ENCODE peak calls at places on chromosomes 5 and 9, in eight cellular contexts. K is bronchial epithelial cell; A is ureter; E is HTR-8/SVneo; C is NCI-H1436; O is naive thymus-derived CD4-positive, alpha-beta T cell; X is G401; F is stimulated activated CD4-positive, alpha-beta T cell treated with anti-CD3 and anti-CD28 coated beads, Interleukin-15, amount 100 ng/mL, for 1 hour. P is an unnamed sample.

GRCh38 chr9:136533775-136534157 is 12.1 kb downstream of the NOTCH1 start:
- DNase-seq in C (no peak), A (peak; percentile 74), O (peak; percentile 40), X (no peak), F (peak; percentile 67), E (no peak), K (peak; percentile 67), P (no peak)

GRCh38 chr9:95125652-95126051 is 191.9 kb downstream of the FANCC start:
- DNase-seq in E (no peak), A (peak; percentile 36), X (no peak), C (no peak), K (no peak), F (no peak), O (no peak), P (no peak)

GRCh38 chr5:140118294-140118936 is 4.5 kb downstream of the PURA start:
- DNase-seq in C (no peak), X (peak; percentile 38), O (peak; percentile 16), K (no peak), E (no peak), F (no peak), A (no peak), P (no peak)

GRCh38 chr9:135321580-135321979 is 158.0 kb upstream of the PPP1R26 start:
- DNase-seq in A (peak; percentile 29), E (no peak), X (no peak), K (no peak), F (no peak), O (no peak), C (no peak), P (no peak)

GRCh38 chr5:94698189-94698588 is 79.7 kb downstream of the SLF1 start:
- DNase-seq in C (no peak), A (no peak), K (no peak), O (no peak), E (no peak), X (peak; percentile 42), F (no peak), P (no peak)

GRCh38 chr9:131732636-131733340 is 7.1 kb downstream of the RAPGEF1 start:
- DNase-seq in O (peak; percentile 57), K (no peak), A (no peak), C (no peak), F (no peak), X (no peak), E (no peak), P (no peak)

GRCh38 chr5:154811653-154812465 is 38.5 kb downstream of the FAXDC2 start:
- DNase-seq in C (peak; percentile 10), A (peak; percentile 65), K (peak; percentile 53), E (peak; percentile 50), O (peak; percentile 58), F (peak; percentile 25), X (peak; percentile 56), P (peak; percentile 15)

GRCh38 chr9:111945216-111945615 is 48.6 kb downstream of the UGCG start:
- DNase-seq in X (no peak), K (no peak), A (no peak), F (no peak), C (no peak), O (no peak), E (no peak), P (no peak)

GRCh38 chr9:121698627-121699270 is 47.3 kb downstream of the DAB2IP start:
- DNase-seq in F (no peak), E (peak; percentile 45), A (no peak), O (no peak), C (peak; percentile 52), K (no peak), X (no peak), P (no peak)

GRCh38 chr5:88761269-88761880 is 121.6 kb downstream of the MEF2C start:
- DNase-seq in O (no peak), C (no peak), A (no peak), K (peak; percentile 21), F (no peak), E (no peak), X (no peak), P (no peak)

GRCh38 chr5:17748196-17748595 is 113.9 kb downstream of the TAF11L14 start:
- DNase-seq in X (no peak), K (peak; percentile 61), C (no peak), A (no peak), E (no peak), F (no peak), O (no peak), P (no peak)

GRCh38 chr5:166370928-166371690 is 1920.3 kb upstream of the WWC1 start:
- DNase-seq in A (no peak), F (no peak), X (no peak), K (no peak), O (no peak), C (no peak), E (no peak), P (no peak)